ENCODE peak calls at places on chromosomes 11 and 22, in eight cellular contexts. N, H, F, E, M, Q, G and X are unnamed samples.

GRCh38 chr11:8719260-8720190 is 36.9 kb downstream of the RPL27A start:
- DNase-seq in N (peak), H (no peak), F (peak), E (no peak), M (no peak), Q (no peak), G (no peak), X (peak)

GRCh38 chr22:28741200-28741757 is 341 bp downstream of the CHEK2 start:
- DNase-seq in N (no peak), H (no peak), F (no peak), E (no peak), M (no peak), Q (peak), G (no peak), X (no peak)

GRCh38 chr22:38657248-38657909 is 941 bp downstream of the CBY1 start:
- DNase-seq in N (peak), H (peak), F (no peak), E (peak), M (peak), Q (peak), G (peak), X (peak)

GRCh38 chr22:31635638-31636306 is 26.2 kb downstream of the PISD start:
- DNase-seq in N (no peak), H (no peak), F (no peak), E (no peak), M (no peak), Q (no peak), G (no peak), X (no peak)

GRCh38 chr22:24118689-24119384 is 62.5 kb upstream of the SUSD2 start:
- DNase-seq in N (no peak), H (no peak), F (no peak), E (no peak), M (no peak), Q (no peak), G (no peak), X (no peak)

GRCh38 chr22:46591890-46592289 is 28.3 kb upstream of the GRAMD4 start:
- DNase-seq in N (no peak), H (no peak), F (no peak), E (no peak), M (no peak), Q (peak), G (no peak), X (no peak)

GRCh38 chr11:91927448-91927847 is 297.2 kb upstream of the FAT3 start:
- DNase-seq in N (no peak), H (no peak), F (no peak), E (no peak), M (no peak), Q (no peak), G (no peak), X (no peak)

GRCh38 chr11:119484741-119485605 is 62.0 kb upstream of the THY1 start:
- DNase-seq in N (no peak), H (no peak), F (no peak), E (peak), M (peak), Q (peak), G (peak), X (no peak)

GRCh38 chr11:57277845-57278720 is 41.0 kb upstream of the APLNR start:
- DNase-seq in N (peak), H (peak), F (peak), E (peak), M (peak), Q (peak), G (peak), X (peak)

GRCh38 chr22:44815099-44816070 is 63.0 kb downstream of the ARHGAP8 start:
- DNase-seq in N (no peak), H (no peak), F (no peak), E (no peak), M (no peak), Q (no peak), G (no peak), X (no peak)